ENCODE peak calls at places on chromosomes 4 and X, in seven cellular contexts. One of them, this sample, is unnamed.

GRCh38 chr4:92307886-92308285 is 4.1 kb downstream of the GRID2 start:
- DNase-seq in fibroblast of lung: no peak
- DNase-seq in CD8-positive, alpha-beta T cell: no peak
- DNase-seq in stomach: no peak
- DNase-seq in NT2/D1: no peak
- DNase-seq in right lobe of liver: no peak
- DNase-seq in transverse colon: no peak
- DNase-seq in this sample: no peak

GRCh38 chrX:32191316-32191715 is 1020.0 kb downstream of the DMD start:
- DNase-seq in NT2/D1: no peak
- DNase-seq in stomach: no peak
- DNase-seq in right lobe of liver: no peak
- DNase-seq in CD8-positive, alpha-beta T cell: no peak
- DNase-seq in transverse colon: no peak
- DNase-seq in fibroblast of lung: no peak
- DNase-seq in this sample: no peak

GRCh38 chr4:740011-740410 is 34.4 kb downstream of the PCGF3 start:
- DNase-seq in CD8-positive, alpha-beta T cell: no peak
- DNase-seq in fibroblast of lung: no peak
- DNase-seq in right lobe of liver: no peak
- DNase-seq in transverse colon: no peak
- DNase-seq in NT2/D1: no peak
- DNase-seq in stomach: no peak
- DNase-seq in this sample: no peak

GRCh38 chr4:159925770-159926169 is 822.9 kb downstream of the RAPGEF2 start:
- DNase-seq in CD8-positive, alpha-beta T cell: no peak
- DNase-seq in right lobe of liver: no peak
- DNase-seq in stomach: no peak
- DNase-seq in NT2/D1: no peak
- DNase-seq in fibroblast of lung: no peak
- DNase-seq in transverse colon: no peak
- DNase-seq in this sample: no peak

GRCh38 chrX:87728459-87728858 is 210.9 kb downstream of the KLHL4 start:
- DNase-seq in fibroblast of lung: no peak
- DNase-seq in right lobe of liver: no peak
- DNase-seq in CD8-positive, alpha-beta T cell: no peak
- DNase-seq in NT2/D1: no peak
- DNase-seq in transverse colon: no peak
- DNase-seq in stomach: no peak
- DNase-seq in this sample: no peak

GRCh38 chrX:148933881-148934280 is 433.5 kb downstream of the AFF2 start:
- DNase-seq in stomach: no peak
- DNase-seq in fibroblast of lung: no peak
- DNase-seq in transverse colon: no peak
- DNase-seq in CD8-positive, alpha-beta T cell: no peak
- DNase-seq in right lobe of liver: no peak
- DNase-seq in NT2/D1: no peak
- DNase-seq in this sample: no peak

GRCh38 chrX:136574548-136574947 is 42.5 kb downstream of the VGLL1 start:
- DNase-seq in transverse colon: no peak
- DNase-seq in CD8-positive, alpha-beta T cell: no peak
- DNase-seq in stomach: no peak
- DNase-seq in right lobe of liver: no peak
- DNase-seq in fibroblast of lung: no peak
- DNase-seq in NT2/D1: no peak
- DNase-seq in this sample: no peak

GRCh38 chr4:7041851-7042696 is 1.1 kb upstream of the TADA2B start:
- DNase-seq in NT2/D1: no peak
- DNase-seq in stomach: peak; percentile 61
- DNase-seq in transverse colon: peak; percentile 58
- DNase-seq in right lobe of liver: peak; percentile 78
- DNase-seq in CD8-positive, alpha-beta T cell: no peak
- DNase-seq in fibroblast of lung: no peak
- DNase-seq in this sample: peak; percentile 84

GRCh38 chr4:165398570-165398969 is 19.8 kb downstream of the CPE start:
- DNase-seq in transverse colon: no peak
- DNase-seq in stomach: no peak
- DNase-seq in fibroblast of lung: peak; percentile 42
- DNase-seq in right lobe of liver: no peak
- DNase-seq in NT2/D1: no peak
- DNase-seq in CD8-positive, alpha-beta T cell: no peak
- DNase-seq in this sample: no peak

GRCh38 chr4:11263208-11263607 is 165.5 kb downstream of the HS3ST1 start:
- DNase-seq in transverse colon: no peak
- DNase-seq in NT2/D1: no peak
- DNase-seq in CD8-positive, alpha-beta T cell: no peak
- DNase-seq in stomach: no peak
- DNase-seq in right lobe of liver: no peak
- DNase-seq in fibroblast of lung: no peak
- DNase-seq in this sample: no peak

GRCh38 chrX:45757272-45757671 is 556.6 kb upstream of the DIPK2B start:
- DNase-seq in CD8-positive, alpha-beta T cell: no peak
- DNase-seq in stomach: no peak
- DNase-seq in NT2/D1: no peak
- DNase-seq in transverse colon: no peak
- DNase-seq in fibroblast of lung: no peak
- DNase-seq in right lobe of liver: no peak
- DNase-seq in this sample: no peak
- H3K4me1 ChIP-seq in CD8-positive, alpha-beta T cell: peaks cover 42% of the 10 kb centered on the region
- H3K4me1 ChIP-seq in stomach: no peaks in the 10 kb centered on the region
- H3K4me1 ChIP-seq in NT2/D1: no peaks in the 10 kb centered on the region
- H3K4me1 ChIP-seq in transverse colon: no peaks in the 10 kb centered on the region
- H3K4me1 ChIP-seq in fibroblast of lung: peaks cover 18% of the 10 kb centered on the region
- H3K4me1 ChIP-seq in right lobe of liver: no peaks in the 10 kb centered on the region
- H3K4me1 ChIP-seq in this sample: peaks cover 28% of the 10 kb centered on the region

GRCh38 chrX:37726346-37726745 is 40.8 kb downstream of the XK start:
- DNase-seq in NT2/D1: no peak
- DNase-seq in CD8-positive, alpha-beta T cell: no peak
- DNase-seq in stomach: no peak
- DNase-seq in right lobe of liver: no peak
- DNase-seq in fibroblast of lung: no peak
- DNase-seq in transverse colon: no peak
- DNase-seq in this sample: no peak
- H3K9me3 ChIP-seq in NT2/D1: no peaks in the 10 kb centered on the region
- H3K9me3 ChIP-seq in CD8-positive, alpha-beta T cell: no peaks in the 10 kb centered on the region
- H3K9me3 ChIP-seq in stomach: no peaks in the 10 kb centered on the region
- H3K9me3 ChIP-seq in right lobe of liver: no peaks in the 10 kb centered on the region
- H3K9me3 ChIP-seq in fibroblast of lung: no peaks in the 10 kb centered on the region
- H3K9me3 ChIP-seq in transverse colon: no peaks in the 10 kb centered on the region
- H3K9me3 ChIP-seq in this sample: no peaks in the 10 kb centered on the region

GRCh38 chr4:2852481-2852881 is 8.8 kb downstream of the ADD1 start:
- DNase-seq in CD8-positive, alpha-beta T cell: no peak
- DNase-seq in stomach: no peak
- DNase-seq in transverse colon: peak; percentile 67
- DNase-seq in NT2/D1: no peak
- DNase-seq in fibroblast of lung: no peak
- DNase-seq in right lobe of liver: no peak
- DNase-seq in this sample: peak; percentile 51
- H3K4me1 ChIP-seq in CD8-positive, alpha-beta T cell: peaks cover 60% of the 10 kb centered on the region
- H3K4me1 ChIP-seq in stomach: peaks cover 67% of the 10 kb centered on the region
- H3K4me1 ChIP-seq in transverse colon: peaks cover 39% of the 10 kb centered on the region
- H3K4me1 ChIP-seq in NT2/D1: no peaks in the 10 kb centered on the region
- H3K4me1 ChIP-seq in fibroblast of lung: peaks cover 8% of the 10 kb centered on the region
- H3K4me1 ChIP-seq in right lobe of liver: no peaks in the 10 kb centered on the region
- H3K4me1 ChIP-seq in this sample: peaks cover 84% of the 10 kb centered on the region

DNA sequence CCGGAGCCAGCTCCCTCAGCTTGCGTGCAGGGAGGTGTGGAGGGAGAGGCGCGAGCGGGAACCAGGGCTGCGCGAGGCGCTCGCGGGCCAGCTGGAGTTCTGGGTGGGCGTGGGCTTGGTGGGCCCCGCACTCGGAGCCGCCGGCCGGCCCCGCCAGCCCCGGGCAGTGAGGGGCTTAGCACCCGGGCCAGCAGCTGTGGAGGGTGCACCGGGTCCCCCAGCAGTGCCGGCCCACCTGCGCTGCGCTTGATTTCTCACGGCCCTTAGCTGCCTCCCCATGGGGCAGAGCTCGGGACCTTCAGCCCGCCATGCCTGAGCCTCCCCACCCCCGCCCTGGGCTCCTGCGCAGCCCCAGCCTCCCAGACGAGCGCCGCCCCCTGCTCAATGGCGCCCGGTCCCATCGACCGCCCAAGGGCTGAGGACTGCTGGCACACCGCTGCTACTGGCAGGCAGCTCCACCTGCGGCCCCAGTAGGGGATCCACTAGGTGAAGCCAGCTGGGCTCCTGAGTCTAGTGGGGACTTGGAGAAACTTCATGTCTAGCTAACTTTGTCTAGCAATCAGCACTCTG is 37.8 kb upstream of the SMARCAD1 start:
- DNase-seq in right lobe of liver: no peak
- DNase-seq in transverse colon: no peak
- DNase-seq in CD8-positive, alpha-beta T cell: no peak
- DNase-seq in NT2/D1: no peak
- DNase-seq in stomach: no peak
- DNase-seq in fibroblast of lung: no peak
- DNase-seq in this sample: no peak
- H3K9me3 ChIP-seq in right lobe of liver: no peaks in the 10 kb centered on the region
- H3K9me3 ChIP-seq in transverse colon: no peaks in the 10 kb centered on the region
- H3K9me3 ChIP-seq in CD8-positive, alpha-beta T cell: no peaks in the 10 kb centered on the region
- H3K9me3 ChIP-seq in NT2/D1: peaks cover 5% of the 10 kb centered on the region
- H3K9me3 ChIP-seq in stomach: no peaks in the 10 kb centered on the region
- H3K9me3 ChIP-seq in fibroblast of lung: no peaks in the 10 kb centered on the region
- H3K9me3 ChIP-seq in this sample: no peaks in the 10 kb centered on the region

DNA sequence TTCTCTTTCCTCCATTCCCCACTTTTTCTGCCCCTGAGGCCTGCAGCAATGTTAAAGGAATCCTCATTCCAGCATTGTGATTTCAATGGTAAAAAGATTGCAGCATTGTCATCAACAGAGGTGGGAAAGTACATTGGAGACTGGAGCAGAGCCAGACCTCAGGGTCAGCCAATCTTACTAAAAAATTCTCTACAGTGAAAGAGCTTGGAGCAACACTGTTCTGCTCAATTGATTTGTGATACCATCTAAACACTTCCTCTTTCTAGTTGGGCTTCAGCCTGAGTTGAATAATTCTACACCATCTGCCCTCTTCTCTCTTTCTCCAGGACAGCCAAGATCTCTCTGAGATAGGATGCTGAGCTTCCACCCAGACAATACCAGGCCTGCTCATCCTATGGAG is 176.5 kb downstream of the AR start:
- DNase-seq in stomach: no peak
- DNase-seq in CD8-positive, alpha-beta T cell: no peak
- DNase-seq in fibroblast of lung: no peak
- DNase-seq in transverse colon: no peak
- DNase-seq in right lobe of liver: no peak
- DNase-seq in NT2/D1: no peak
- DNase-seq in this sample: no peak
- H3K4me1 ChIP-seq in stomach: no peaks in the 10 kb centered on the region
- H3K4me1 ChIP-seq in CD8-positive, alpha-beta T cell: no peaks in the 10 kb centered on the region
- H3K4me1 ChIP-seq in fibroblast of lung: no peaks in the 10 kb centered on the region
- H3K4me1 ChIP-seq in transverse colon: no peaks in the 10 kb centered on the region
- H3K4me1 ChIP-seq in right lobe of liver: no peaks in the 10 kb centered on the region
- H3K4me1 ChIP-seq in NT2/D1: no peaks in the 10 kb centered on the region
- H3K4me1 ChIP-seq in this sample: no peaks in the 10 kb centered on the region

DNA sequence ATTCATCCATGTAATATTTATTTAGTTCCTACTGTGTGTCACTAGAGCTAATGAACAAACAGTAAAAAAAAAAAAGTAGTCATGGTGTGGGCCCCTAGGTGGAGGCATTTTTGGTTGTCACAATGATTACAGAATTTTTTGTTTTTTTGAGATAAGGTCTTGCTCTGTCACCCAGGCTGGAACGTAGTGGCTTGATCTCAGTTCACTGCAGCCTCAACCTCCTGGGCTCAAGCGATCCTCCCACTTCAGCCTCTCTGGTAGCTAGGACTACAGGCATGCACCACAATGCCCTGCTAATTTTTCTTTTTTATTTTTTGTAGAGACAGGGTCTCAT is 22.0 kb downstream of the DNAAF6 start:
- DNase-seq in right lobe of liver: no peak
- DNase-seq in CD8-positive, alpha-beta T cell: no peak
- DNase-seq in transverse colon: no peak
- DNase-seq in NT2/D1: no peak
- DNase-seq in stomach: no peak
- DNase-seq in fibroblast of lung: no peak
- DNase-seq in this sample: no peak
- H3K9me3 ChIP-seq in right lobe of liver: no peaks in the 10 kb centered on the region
- H3K9me3 ChIP-seq in CD8-positive, alpha-beta T cell: no peaks in the 10 kb centered on the region
- H3K9me3 ChIP-seq in transverse colon: no peaks in the 10 kb centered on the region
- H3K9me3 ChIP-seq in NT2/D1: no peaks in the 10 kb centered on the region
- H3K9me3 ChIP-seq in stomach: no peaks in the 10 kb centered on the region
- H3K9me3 ChIP-seq in fibroblast of lung: no peaks in the 10 kb centered on the region
- H3K9me3 ChIP-seq in this sample: no peaks in the 10 kb centered on the region

GRCh38 chr4:40306991-40307390 is 28.1 kb upstream of the CHRNA9 start:
- DNase-seq in transverse colon: no peak
- DNase-seq in stomach: no peak
- DNase-seq in fibroblast of lung: no peak
- DNase-seq in NT2/D1: no peak
- DNase-seq in CD8-positive, alpha-beta T cell: no peak
- DNase-seq in right lobe of liver: no peak
- DNase-seq in this sample: no peak
- H3K4me1 ChIP-seq in transverse colon: no peaks in the 10 kb centered on the region
- H3K4me1 ChIP-seq in stomach: peaks cover 6% of the 10 kb centered on the region
- H3K4me1 ChIP-seq in fibroblast of lung: no peaks in the 10 kb centered on the region
- H3K4me1 ChIP-seq in NT2/D1: no peaks in the 10 kb centered on the region
- H3K4me1 ChIP-seq in CD8-positive, alpha-beta T cell: peaks cover 89% of the 10 kb centered on the region
- H3K4me1 ChIP-seq in right lobe of liver: no peaks in the 10 kb centered on the region
- H3K4me1 ChIP-seq in this sample: peaks cover 32% of the 10 kb centered on the region

DNA sequence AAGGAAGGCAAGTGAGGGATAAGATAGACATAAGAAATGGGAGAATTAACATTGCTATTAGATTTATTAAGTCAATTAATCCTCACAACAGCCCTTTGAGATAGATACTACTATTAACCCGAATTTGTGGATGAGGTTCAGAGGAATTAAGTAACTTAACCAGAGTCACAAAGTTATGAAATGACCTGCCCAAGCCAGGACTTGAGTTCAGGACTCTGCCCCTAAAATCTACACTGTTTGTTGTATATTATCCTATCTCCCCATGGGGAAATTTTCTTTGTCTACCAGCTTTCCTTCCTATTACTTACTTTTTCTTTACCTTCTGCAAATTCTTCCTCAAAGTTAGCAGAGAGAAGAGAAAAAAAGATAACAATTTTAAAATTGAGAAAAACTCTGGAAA is 33.4 kb upstream of the UBQLN2 start:
- DNase-seq in NT2/D1: no peak
- DNase-seq in fibroblast of lung: no peak
- DNase-seq in stomach: no peak
- DNase-seq in right lobe of liver: no peak
- DNase-seq in CD8-positive, alpha-beta T cell: no peak
- DNase-seq in transverse colon: no peak
- DNase-seq in this sample: no peak
- H3K9me3 ChIP-seq in NT2/D1: no peaks in the 10 kb centered on the region
- H3K9me3 ChIP-seq in fibroblast of lung: no peaks in the 10 kb centered on the region
- H3K9me3 ChIP-seq in stomach: no peaks in the 10 kb centered on the region
- H3K9me3 ChIP-seq in right lobe of liver: no peaks in the 10 kb centered on the region
- H3K9me3 ChIP-seq in CD8-positive, alpha-beta T cell: no peaks in the 10 kb centered on the region
- H3K9me3 ChIP-seq in transverse colon: no peaks in the 10 kb centered on the region
- H3K9me3 ChIP-seq in this sample: no peaks in the 10 kb centered on the region